ENCODE peak calls at places on chromosomes 1 and 21, in five cellular contexts. G is mucosa of descending colon, D is PC-9, Q is HuH-7.5, A is mammary epithelial cell. K is an unnamed sample.

GRCh38 chr1:32894019-32894600 is 7.1 kb downstream of the TMEM54 start:
- DNase-seq in A (no peak), Q (no peak), G (no peak), D (no peak), K (no peak)

GRCh38 chr1:223403184-223403815 is 10.1 kb downstream of the CCDC185 start:
- DNase-seq in Q (no peak), A (peak), G (no peak), D (no peak), K (no peak)

GRCh38 chr1:201299968-201300367 is 16.7 kb downstream of the PKP1 start:
- DNase-seq in D (peak), Q (no peak), A (peak), G (peak), K (no peak)

GRCh38 chr1:209827384-209828261 is at the start of gene UTP25:
- DNase-seq in G (peak), D (peak), A (peak), Q (peak), K (peak)

GRCh38 chr1:157833155-157833554 is 8.5 kb downstream of the CD5L start:
- DNase-seq in G (no peak), D (no peak), A (no peak), Q (no peak), K (no peak)

GRCh38 chr21:39529026-39529425 is 77.3 kb downstream of the SH3BGR start:
- DNase-seq in A (no peak), Q (no peak), G (no peak), D (no peak), K (no peak)

GRCh38 chr1:12549106-12549459 is 68.9 kb downstream of the DHRS3 start:
- DNase-seq in A (no peak), Q (no peak), G (no peak), D (no peak), K (no peak)

GRCh38 chr1:23704834-23705495 is 13.4 kb downstream of the RPL11 start:
- DNase-seq in D (no peak), Q (no peak), A (no peak), G (no peak), K (no peak)

GRCh38 chr1:169484107-169484506 is 1.6 kb downstream of the SLC19A2 start:
- DNase-seq in Q (peak), A (peak), D (no peak), G (no peak), K (no peak)

GRCh38 chr1:216175714-216176113 is 247.5 kb downstream of the USH2A start:
- DNase-seq in Q (no peak), D (no peak), G (no peak), A (no peak), K (no peak)

GRCh38 chr1:207848234-207848633 is 62.7 kb downstream of the CD34 start:
- DNase-seq in G (peak), A (peak), Q (no peak), D (peak), K (no peak)

GRCh38 chr1:55384589-55385136 is 169.5 kb upstream of the USP24 start:
- DNase-seq in D (no peak), Q (no peak), A (no peak), G (no peak), K (no peak)

GRCh38 chr1:22763479-22764200 is 53.0 kb downstream of the EPHB2 start:
- DNase-seq in G (no peak), Q (no peak), D (no peak), A (no peak), K (no peak)

GRCh38 chr1:226624526-226624925 is 76.0 kb downstream of the STUM start:
- DNase-seq in Q (no peak), G (no peak), D (peak), A (peak), K (no peak)

GRCh38 chr1:81340258-81340657 is 460.5 kb upstream of the ADGRL2 start:
- DNase-seq in A (no peak), D (no peak), G (no peak), Q (no peak), K (no peak)

GRCh38 chr21:41604583-41605041 is 96.7 kb upstream of the TMPRSS2 start:
- DNase-seq in D (no peak), Q (no peak), G (no peak), A (no peak), K (no peak)

GRCh38 chr1:59455206-59455605 is 158.3 kb downstream of the FGGY start:
- DNase-seq in Q (no peak), A (peak), G (no peak), D (no peak), K (no peak)

GRCh38 chr1:52697795-52698674 is at the start of gene COA7:
- DNase-seq in A (peak), D (peak), Q (peak), G (peak), K (peak)

GRCh38 chr1:61081637-61082335 is 575 bp upstream of the NFIA start:
- DNase-seq in D (peak), G (peak), A (no peak), Q (peak), K (peak)

GRCh38 chr1:115495603-115496002 is 146.2 kb upstream of the VANGL1 start:
- DNase-seq in A (no peak), Q (no peak), D (peak), G (no peak), K (no peak)

GRCh38 chr1:107147813-107148212 is 7.0 kb downstream of the NTNG1 start:
- DNase-seq in D (no peak), G (no peak), Q (no peak), A (no peak), K (no peak)

GRCh38 chr21:44858291-44858690 is 15.2 kb downstream of the PTTG1IP start:
- DNase-seq in D (no peak), G (no peak), Q (no peak), A (peak), K (no peak)

GRCh38 chr1:213984387-213985180 is 3.2 kb upstream of the PROX1 start:
- DNase-seq in G (no peak), D (no peak), A (no peak), Q (peak), K (no peak)

GRCh38 chr1:25889470-25889869 is 14.0 kb upstream of the PAQR7 start:
- DNase-seq in Q (no peak), G (no peak), D (no peak), A (no peak), K (no peak)

GRCh38 chr1:62856964-62857363 is 73.0 kb downstream of the ATG4C start:
- DNase-seq in D (no peak), A (no peak), Q (no peak), G (no peak), K (no peak)

GRCh38 chr1:88773540-88774150 is 89.6 kb downstream of the PKN2 start:
- DNase-seq in D (peak), G (peak), Q (no peak), A (peak), K (no peak)

GRCh38 chr1:17831619-17832018 is 76.5 kb downstream of the ACTL8 start:
- DNase-seq in Q (peak), D (peak), G (peak), A (peak), K (no peak)

GRCh38 chr1:241637046-241637590 is 3.1 kb downstream of the CHML start:
- DNase-seq in G (no peak), A (peak), Q (no peak), D (no peak), K (no peak)

GRCh38 chr1:17488977-17489739 is 49.7 kb upstream of the RCC2 start:
- DNase-seq in A (no peak), D (no peak), G (no peak), Q (no peak), K (no peak)

GRCh38 chr1:175629318-175629694 is 114.1 kb downstream of the TNR start:
- DNase-seq in A (no peak), D (no peak), G (no peak), Q (no peak), K (no peak)

GRCh38 chr1:244314921-244315544 is 136.7 kb downstream of the ADSS2 start:
- DNase-seq in G (no peak), D (no peak), Q (no peak), A (no peak), K (no peak)

GRCh38 chr1:220817907-220818306 is 31.2 kb downstream of the MTARC1 start:
- DNase-seq in D (no peak), G (no peak), A (no peak), Q (no peak), K (no peak)

GRCh38 chr1:199522338-199522737 is 505.2 kb upstream of the NR5A2 start:
- DNase-seq in D (no peak), Q (no peak), G (no peak), A (no peak), K (no peak)

GRCh38 chr1:101108123-101108522 is 82.5 kb upstream of the DPH5 start:
- DNase-seq in Q (no peak), G (no peak), A (peak), D (no peak), K (no peak)

GRCh38 chr1:18118078-18118477 is 10.5 kb downstream of the IGSF21 start:
- DNase-seq in G (no peak), D (no peak), Q (no peak), A (no peak), K (no peak)

GRCh38 chr1:60547821-60548220 is 474.3 kb upstream of the C1orf87 start:
- DNase-seq in A (no peak), Q (no peak), D (no peak), G (no peak), K (no peak)

GRCh38 chr1:31576743-31577455 is 584 bp downstream of the TINAGL1 start:
- DNase-seq in G (no peak), Q (no peak), A (no peak), D (no peak), K (no peak)

GRCh38 chr1:24968941-24969585 is 39.0 kb upstream of the RUNX3 start:
- DNase-seq in D (peak), A (peak), G (no peak), Q (no peak), K (no peak)

GRCh38 chr1:241715956-241716355 is 63.9 kb downstream of the WDR64 start:
- DNase-seq in A (no peak), D (no peak), Q (no peak), G (no peak), K (no peak)